ENCODE peak calls at places on chromosomes 13 and 19, in eight cellular contexts. One of them, this sample, is unnamed.

GRCh38 chr13:47332149-47332548 is 435.3 kb upstream of the HTR2A start:
- DNase-seq in A549: no peak
- DNase-seq in endothelial cell of umbilical vein: no peak
- DNase-seq in H1: no peak
- DNase-seq in K562: no peak
- DNase-seq in HCT116: no peak
- DNase-seq in GM12878: no peak
- DNase-seq in HepG2: no peak
- DNase-seq in this sample: no peak

GRCh38 chr13:76856141-76856571 is 30.0 kb downstream of the KCTD12 start:
- DNase-seq in A549: no peak
- DNase-seq in endothelial cell of umbilical vein: no peak
- DNase-seq in H1: no peak
- DNase-seq in K562: no peak
- DNase-seq in HCT116: no peak
- DNase-seq in GM12878: no peak
- DNase-seq in HepG2: no peak
- DNase-seq in this sample: peak

GRCh38 chr19:46731584-46731983 is 14.3 kb upstream of the FKRP start:
- DNase-seq in A549: no peak
- DNase-seq in endothelial cell of umbilical vein: no peak
- DNase-seq in H1: no peak
- DNase-seq in K562: no peak
- DNase-seq in HCT116: no peak
- DNase-seq in GM12878: no peak
- DNase-seq in HepG2: no peak
- DNase-seq in this sample: peak

GRCh38 chr19:12784871-12785430 is 6.3 kb upstream of the JUNB start:
- DNase-seq in A549: no peak
- DNase-seq in endothelial cell of umbilical vein: no peak
- DNase-seq in H1: no peak
- DNase-seq in K562: no peak
- DNase-seq in HCT116: no peak
- DNase-seq in GM12878: no peak
- DNase-seq in HepG2: no peak
- DNase-seq in this sample: peak

GRCh38 chr19:13208964-13209796 is 59.0 kb downstream of the IER2 start:
- DNase-seq in A549: no peak
- DNase-seq in endothelial cell of umbilical vein: no peak
- DNase-seq in H1: no peak
- DNase-seq in K562: no peak
- DNase-seq in HCT116: no peak
- DNase-seq in GM12878: no peak
- DNase-seq in HepG2: no peak
- DNase-seq in this sample: no peak

GRCh38 chr13:99033814-99034213 is 56.0 kb upstream of the DOCK9 start:
- DNase-seq in A549: peak
- DNase-seq in endothelial cell of umbilical vein: peak
- DNase-seq in H1: no peak
- DNase-seq in K562: no peak
- DNase-seq in HCT116: no peak
- DNase-seq in GM12878: no peak
- DNase-seq in HepG2: peak
- DNase-seq in this sample: peak

GRCh38 chr19:37572203-37572602 is 22.4 kb downstream of the ZNF571 start:
- DNase-seq in A549: no peak
- DNase-seq in endothelial cell of umbilical vein: no peak
- DNase-seq in H1: no peak
- DNase-seq in K562: no peak
- DNase-seq in HCT116: no peak
- DNase-seq in GM12878: no peak
- DNase-seq in HepG2: no peak
- DNase-seq in this sample: peak

GRCh38 chr19:43469160-43469480 is 3.7 kb upstream of the LYPD3 start:
- DNase-seq in A549: no peak
- DNase-seq in endothelial cell of umbilical vein: no peak
- DNase-seq in H1: no peak
- DNase-seq in K562: no peak
- DNase-seq in HCT116: no peak
- DNase-seq in GM12878: no peak
- DNase-seq in HepG2: peak
- DNase-seq in this sample: no peak

GRCh38 chr13:94313321-94313720 is 166.2 kb downstream of the DCT start:
- DNase-seq in A549: no peak
- DNase-seq in endothelial cell of umbilical vein: no peak
- DNase-seq in H1: no peak
- DNase-seq in K562: no peak
- DNase-seq in HCT116: no peak
- DNase-seq in GM12878: no peak
- DNase-seq in HepG2: no peak
- DNase-seq in this sample: no peak

DNA sequence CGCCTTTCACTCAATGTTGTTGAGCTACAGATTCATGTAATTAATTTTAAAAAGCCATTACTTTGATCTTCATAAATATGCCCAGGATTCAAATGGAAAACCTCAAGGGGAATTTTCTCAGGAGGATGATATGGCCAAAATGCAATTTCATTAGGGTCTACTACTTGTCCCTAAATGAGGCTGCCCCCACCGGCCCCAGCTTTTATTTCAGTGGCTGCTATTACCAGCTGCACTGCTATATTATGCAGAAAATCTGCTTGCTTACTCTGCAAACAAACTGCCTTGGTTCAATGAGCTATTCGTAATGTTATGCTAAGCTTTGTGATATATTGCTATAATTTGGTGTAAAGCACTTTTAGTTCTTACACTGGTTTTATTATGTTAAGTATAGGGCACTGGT is 137.3 kb upstream of the TMTC4 start:
- DNase-seq in A549: no peak
- DNase-seq in endothelial cell of umbilical vein: no peak
- DNase-seq in H1: no peak
- DNase-seq in K562: no peak
- DNase-seq in HCT116: no peak
- DNase-seq in GM12878: no peak
- DNase-seq in HepG2: no peak
- DNase-seq in this sample: no peak
- TF ChIP-seq POLR2A in A549: no peak
- TF ChIP-seq POLR2A in endothelial cell of umbilical vein: no peak
- TF ChIP-seq POLR2A in H1: no peak
- TF ChIP-seq POLR2A in K562: no peak
- TF ChIP-seq POLR2A in HCT116: no peak
- TF ChIP-seq POLR2A in GM12878: no peak
- TF ChIP-seq POLR2A in HepG2: no peak
- TF ChIP-seq POLR2A in this sample: no peak

GRCh38 chr13:26660761-26661160 is 99.8 kb downstream of the GPR12 start:
- DNase-seq in A549: no peak
- DNase-seq in endothelial cell of umbilical vein: no peak
- DNase-seq in H1: no peak
- DNase-seq in K562: no peak
- DNase-seq in HCT116: no peak
- DNase-seq in GM12878: no peak
- DNase-seq in HepG2: no peak
- DNase-seq in this sample: no peak

GRCh38 chr13:26658972-26659371 is 101.5 kb downstream of the WASF3 start:
- DNase-seq in A549: no peak
- DNase-seq in endothelial cell of umbilical vein: no peak
- DNase-seq in H1: no peak
- DNase-seq in K562: no peak
- DNase-seq in HCT116: no peak
- DNase-seq in GM12878: no peak
- DNase-seq in HepG2: no peak
- DNase-seq in this sample: no peak

GRCh38 chr13:26660185-26660584 is 100.4 kb downstream of the GPR12 start:
- DNase-seq in A549: no peak
- DNase-seq in endothelial cell of umbilical vein: no peak
- DNase-seq in H1: no peak
- DNase-seq in K562: no peak
- DNase-seq in HCT116: no peak
- DNase-seq in GM12878: no peak
- DNase-seq in HepG2: no peak
- DNase-seq in this sample: no peak

GRCh38 chr13:26656919-26657318 is 99.4 kb downstream of the WASF3 start:
- DNase-seq in A549: no peak
- DNase-seq in endothelial cell of umbilical vein: no peak
- DNase-seq in H1: no peak
- DNase-seq in K562: no peak
- DNase-seq in HCT116: no peak
- DNase-seq in GM12878: no peak
- DNase-seq in HepG2: peak
- DNase-seq in this sample: peak

DNA sequence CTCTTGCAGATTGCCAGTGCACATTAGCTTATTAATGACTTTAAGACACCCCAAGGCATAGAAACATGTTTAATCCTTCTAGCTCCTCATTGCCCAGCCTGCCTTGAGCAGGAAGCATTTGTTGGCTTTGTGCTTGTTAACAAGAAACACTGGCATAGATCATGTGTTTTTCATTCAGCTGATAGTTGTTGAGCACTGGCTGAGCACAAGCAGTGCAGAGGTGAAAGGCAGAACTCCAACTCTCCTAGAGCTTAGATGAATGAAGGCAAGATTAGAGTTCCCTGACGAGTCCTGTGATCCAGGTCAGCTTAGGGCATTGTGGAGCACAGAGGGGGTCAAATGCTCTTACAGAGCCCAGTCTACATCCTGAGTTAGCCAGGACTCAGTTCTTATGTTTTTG is 101.0 kb downstream of the WASF3 start:
- DNase-seq in A549: no peak
- DNase-seq in endothelial cell of umbilical vein: no peak
- DNase-seq in H1: no peak
- DNase-seq in K562: no peak
- DNase-seq in HCT116: no peak
- DNase-seq in GM12878: no peak
- DNase-seq in HepG2: no peak
- DNase-seq in this sample: no peak
- TF ChIP-seq MAX in A549: no peak
- TF ChIP-seq MAX in endothelial cell of umbilical vein: no peak
- TF ChIP-seq MAX in H1: no peak
- TF ChIP-seq MAX in K562: no peak
- TF ChIP-seq MAX in HCT116: no peak
- TF ChIP-seq MAX in GM12878: no peak
- TF ChIP-seq MAX in HepG2: no peak
- TF ChIP-seq MAX in this sample: no peak

DNA sequence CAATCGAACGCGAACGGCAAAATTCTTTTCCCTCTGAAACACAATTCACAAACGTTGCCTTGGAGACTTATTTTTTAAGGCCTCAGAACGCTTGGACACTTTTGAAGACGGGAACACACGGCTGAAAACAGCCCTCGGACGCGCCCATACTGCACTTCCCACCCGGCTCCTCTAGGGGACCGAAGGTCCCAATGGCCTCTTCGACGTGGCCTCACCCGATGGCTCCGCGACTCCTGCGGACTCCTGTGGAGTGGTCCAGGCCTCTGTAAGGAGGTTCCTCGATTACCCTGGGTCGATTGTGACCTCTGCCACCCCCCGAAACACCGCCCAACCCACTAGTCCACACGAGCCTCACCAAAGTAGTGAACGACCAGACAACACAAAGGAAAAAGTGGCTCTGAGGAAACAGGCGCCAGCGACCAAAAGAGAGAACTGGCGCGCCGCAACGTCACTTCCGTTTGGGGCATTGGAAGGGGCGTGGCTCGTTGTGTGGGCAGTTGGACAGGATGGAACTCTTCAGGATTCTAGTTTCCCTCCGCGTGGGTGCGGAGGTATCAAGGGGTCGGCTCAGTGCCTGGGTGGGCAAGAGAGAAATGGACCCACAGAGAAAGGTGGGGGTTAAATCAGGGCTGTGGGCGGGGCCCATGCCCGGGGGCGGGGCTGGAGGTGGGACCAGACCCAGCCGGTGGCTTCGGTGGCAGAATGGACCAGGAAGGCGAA is at the start of gene ZNF560:
- DNase-seq in A549: no peak
- DNase-seq in endothelial cell of umbilical vein: no peak
- DNase-seq in H1: no peak
- DNase-seq in K562: peak
- DNase-seq in HCT116: no peak
- DNase-seq in GM12878: no peak
- DNase-seq in HepG2: no peak
- DNase-seq in this sample: no peak
- TF ChIP-seq CTCF in A549: no peak
- TF ChIP-seq CTCF in endothelial cell of umbilical vein: peak
- TF ChIP-seq CTCF in H1: peak
- TF ChIP-seq CTCF in K562: no peak
- TF ChIP-seq CTCF in HCT116: no peak
- TF ChIP-seq CTCF in GM12878: no peak
- TF ChIP-seq CTCF in HepG2: no peak
- TF ChIP-seq CTCF in this sample: peak

GRCh38 chr19:14540741-14541525 is 11.5 kb downstream of the TECR start:
- DNase-seq in A549: no peak
- DNase-seq in endothelial cell of umbilical vein: no peak
- DNase-seq in H1: no peak
- DNase-seq in K562: no peak
- DNase-seq in HCT116: no peak
- DNase-seq in GM12878: no peak
- DNase-seq in HepG2: no peak
- DNase-seq in this sample: no peak

GRCh38 chr19:14542721-14543328 is 13.4 kb downstream of the TECR start:
- DNase-seq in A549: no peak
- DNase-seq in endothelial cell of umbilical vein: peak
- DNase-seq in H1: no peak
- DNase-seq in K562: peak
- DNase-seq in HCT116: no peak
- DNase-seq in GM12878: no peak
- DNase-seq in HepG2: no peak
- DNase-seq in this sample: peak

GRCh38 chr19:14533450-14533849 is 4.1 kb downstream of the TECR start:
- DNase-seq in A549: no peak
- DNase-seq in endothelial cell of umbilical vein: no peak
- DNase-seq in H1: no peak
- DNase-seq in K562: no peak
- DNase-seq in HCT116: no peak
- DNase-seq in GM12878: no peak
- DNase-seq in HepG2: no peak
- DNase-seq in this sample: no peak

GRCh38 chr19:14536926-14537692 is 7.7 kb downstream of the TECR start:
- DNase-seq in A549: peak
- DNase-seq in endothelial cell of umbilical vein: peak
- DNase-seq in H1: peak
- DNase-seq in K562: peak
- DNase-seq in HCT116: peak
- DNase-seq in GM12878: no peak
- DNase-seq in HepG2: no peak
- DNase-seq in this sample: peak
- TF ChIP-seq POLR2A in A549: no peak
- TF ChIP-seq POLR2A in endothelial cell of umbilical vein: no peak
- TF ChIP-seq POLR2A in H1: no peak
- TF ChIP-seq POLR2A in K562: peak
- TF ChIP-seq POLR2A in HCT116: no peak
- TF ChIP-seq POLR2A in GM12878: no peak
- TF ChIP-seq POLR2A in HepG2: no peak
- TF ChIP-seq POLR2A in this sample: no peak

DNA sequence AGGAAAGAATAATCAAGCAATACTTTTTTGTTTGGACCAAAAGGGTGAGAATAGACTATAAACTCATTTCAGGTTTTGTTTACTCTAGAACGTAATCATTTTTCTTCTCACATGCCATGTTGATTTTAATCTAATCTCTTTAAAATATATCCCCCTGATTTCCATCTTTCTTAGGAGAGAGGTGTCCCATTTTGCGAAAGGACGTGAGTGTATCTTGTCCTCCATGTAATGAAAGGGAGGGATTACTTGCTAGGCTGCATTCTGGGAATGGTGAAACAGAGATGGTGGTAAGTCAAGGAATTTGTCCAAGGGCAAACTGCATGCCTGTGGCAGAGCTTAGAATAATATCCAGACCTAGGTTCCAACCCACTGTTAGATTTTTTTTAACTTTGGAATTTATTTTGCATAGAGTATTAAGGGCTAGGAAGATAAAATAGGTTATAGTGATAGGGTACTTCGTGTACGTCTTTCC is 1.8 kb upstream of the ANKRD10 start:
- DNase-seq in A549: no peak
- DNase-seq in endothelial cell of umbilical vein: no peak
- DNase-seq in H1: no peak
- DNase-seq in K562: no peak
- DNase-seq in HCT116: no peak
- DNase-seq in GM12878: no peak
- DNase-seq in HepG2: no peak
- DNase-seq in this sample: no peak
- TF ChIP-seq MAX in A549: no peak
- TF ChIP-seq MAX in endothelial cell of umbilical vein: no peak
- TF ChIP-seq MAX in H1: no peak
- TF ChIP-seq MAX in K562: no peak
- TF ChIP-seq MAX in HCT116: no peak
- TF ChIP-seq MAX in GM12878: no peak
- TF ChIP-seq MAX in HepG2: no peak
- TF ChIP-seq MAX in this sample: no peak

This sample was measured in NB4.